ENCODE peak calls at places on chromosomes 7 and 10, in four cellular contexts. One of them, this sample, is unnamed.

GRCh38 chr7:7641129-7641663 is 644 bp downstream of the UMAD1 start:
- DNase-seq in endothelial cell: peak
- DNase-seq in HT1080: no peak
- DNase-seq in stimulated activated CD4-positive, alpha-beta T cell treated with anti-CD3 and anti-CD28 coated beads, TNF-alpha, amount 100 ng/mL, for 24 hours: no peak
- DNase-seq in this sample: peak

GRCh38 chr10:34491666-34492065 is 323.4 kb downstream of the PARD3 start:
- DNase-seq in endothelial cell: no peak
- DNase-seq in HT1080: no peak
- DNase-seq in stimulated activated CD4-positive, alpha-beta T cell treated with anti-CD3 and anti-CD28 coated beads, TNF-alpha, amount 100 ng/mL, for 24 hours: no peak
- DNase-seq in this sample: no peak

GRCh38 chr10:46220872-46221538 is 65.8 kb upstream of the ANTXRL start:
- DNase-seq in endothelial cell: no peak
- DNase-seq in HT1080: no peak
- DNase-seq in stimulated activated CD4-positive, alpha-beta T cell treated with anti-CD3 and anti-CD28 coated beads, TNF-alpha, amount 100 ng/mL, for 24 hours: no peak
- DNase-seq in this sample: no peak

GRCh38 chr10:72466018-72466417 is 111.3 kb upstream of the DNAJB12 start:
- DNase-seq in endothelial cell: no peak
- DNase-seq in HT1080: peak
- DNase-seq in stimulated activated CD4-positive, alpha-beta T cell treated with anti-CD3 and anti-CD28 coated beads, TNF-alpha, amount 100 ng/mL, for 24 hours: no peak
- DNase-seq in this sample: no peak

GRCh38 chr10:79483948-79484347 is 28.4 kb upstream of the EIF5AL1 start:
- DNase-seq in endothelial cell: no peak
- DNase-seq in HT1080: no peak
- DNase-seq in stimulated activated CD4-positive, alpha-beta T cell treated with anti-CD3 and anti-CD28 coated beads, TNF-alpha, amount 100 ng/mL, for 24 hours: no peak
- DNase-seq in this sample: no peak

GRCh38 chr10:44647473-44647872 is 262.6 kb upstream of the CXCL12 start:
- DNase-seq in endothelial cell: no peak
- DNase-seq in HT1080: no peak
- DNase-seq in stimulated activated CD4-positive, alpha-beta T cell treated with anti-CD3 and anti-CD28 coated beads, TNF-alpha, amount 100 ng/mL, for 24 hours: no peak
- DNase-seq in this sample: no peak

GRCh38 chr7:117076426-117076943 is 123.2 kb downstream of the ST7 start:
- DNase-seq in endothelial cell: no peak
- DNase-seq in HT1080: no peak
- DNase-seq in stimulated activated CD4-positive, alpha-beta T cell treated with anti-CD3 and anti-CD28 coated beads, TNF-alpha, amount 100 ng/mL, for 24 hours: no peak
- DNase-seq in this sample: no peak

GRCh38 chr10:5589963-5590511 is 65.3 kb downstream of the CALML3 start:
- DNase-seq in endothelial cell: no peak
- DNase-seq in HT1080: peak
- DNase-seq in stimulated activated CD4-positive, alpha-beta T cell treated with anti-CD3 and anti-CD28 coated beads, TNF-alpha, amount 100 ng/mL, for 24 hours: peak
- DNase-seq in this sample: no peak

GRCh38 chr10:75392271-75392670 is 9.3 kb downstream of the ZNF503 start:
- DNase-seq in endothelial cell: no peak
- DNase-seq in HT1080: no peak
- DNase-seq in stimulated activated CD4-positive, alpha-beta T cell treated with anti-CD3 and anti-CD28 coated beads, TNF-alpha, amount 100 ng/mL, for 24 hours: no peak
- DNase-seq in this sample: no peak

GRCh38 chr10:73000973-73001372 is 46.4 kb upstream of the PLA2G12B start:
- DNase-seq in endothelial cell: no peak
- DNase-seq in HT1080: no peak
- DNase-seq in stimulated activated CD4-positive, alpha-beta T cell treated with anti-CD3 and anti-CD28 coated beads, TNF-alpha, amount 100 ng/mL, for 24 hours: no peak
- DNase-seq in this sample: no peak

GRCh38 chr7:15433154-15433553 is 128.7 kb downstream of the AGMO start:
- DNase-seq in endothelial cell: no peak
- DNase-seq in HT1080: no peak
- DNase-seq in stimulated activated CD4-positive, alpha-beta T cell treated with anti-CD3 and anti-CD28 coated beads, TNF-alpha, amount 100 ng/mL, for 24 hours: no peak
- DNase-seq in this sample: no peak

GRCh38 chr10:62443866-62444265 is 69.7 kb downstream of the ZNF365 start:
- DNase-seq in endothelial cell: no peak
- DNase-seq in HT1080: no peak
- DNase-seq in stimulated activated CD4-positive, alpha-beta T cell treated with anti-CD3 and anti-CD28 coated beads, TNF-alpha, amount 100 ng/mL, for 24 hours: no peak
- DNase-seq in this sample: no peak

GRCh38 chr7:116782177-116782711 is 80.1 kb upstream of the CAPZA2 start:
- DNase-seq in endothelial cell: no peak
- DNase-seq in HT1080: no peak
- DNase-seq in stimulated activated CD4-positive, alpha-beta T cell treated with anti-CD3 and anti-CD28 coated beads, TNF-alpha, amount 100 ng/mL, for 24 hours: no peak
- DNase-seq in this sample: no peak

GRCh38 chr7:123621707-123622106 is 20.1 kb downstream of the ASB15 start:
- DNase-seq in endothelial cell: no peak
- DNase-seq in HT1080: no peak
- DNase-seq in stimulated activated CD4-positive, alpha-beta T cell treated with anti-CD3 and anti-CD28 coated beads, TNF-alpha, amount 100 ng/mL, for 24 hours: no peak
- DNase-seq in this sample: no peak

GRCh38 chr7:16465469-16466086 is at the start of gene SOSTDC1:
- DNase-seq in endothelial cell: no peak
- DNase-seq in HT1080: no peak
- DNase-seq in stimulated activated CD4-positive, alpha-beta T cell treated with anti-CD3 and anti-CD28 coated beads, TNF-alpha, amount 100 ng/mL, for 24 hours: no peak
- DNase-seq in this sample: no peak

GRCh38 chr7:116686033-116686432 is 14.0 kb downstream of the MET start:
- DNase-seq in endothelial cell: no peak
- DNase-seq in HT1080: no peak
- DNase-seq in stimulated activated CD4-positive, alpha-beta T cell treated with anti-CD3 and anti-CD28 coated beads, TNF-alpha, amount 100 ng/mL, for 24 hours: no peak
- DNase-seq in this sample: no peak

GRCh38 chr7:79988642-79989041 is 146.0 kb upstream of the GNAI1 start:
- DNase-seq in endothelial cell: no peak
- DNase-seq in HT1080: peak
- DNase-seq in stimulated activated CD4-positive, alpha-beta T cell treated with anti-CD3 and anti-CD28 coated beads, TNF-alpha, amount 100 ng/mL, for 24 hours: no peak
- DNase-seq in this sample: no peak

GRCh38 chr7:1850976-1851571 is 181.0 kb downstream of the ELFN1 start:
- DNase-seq in endothelial cell: no peak
- DNase-seq in HT1080: no peak
- DNase-seq in stimulated activated CD4-positive, alpha-beta T cell treated with anti-CD3 and anti-CD28 coated beads, TNF-alpha, amount 100 ng/mL, for 24 hours: no peak
- DNase-seq in this sample: no peak

GRCh38 chr10:94198324-94198723 is 164.4 kb downstream of the NOC3L start:
- DNase-seq in endothelial cell: no peak
- DNase-seq in HT1080: no peak
- DNase-seq in stimulated activated CD4-positive, alpha-beta T cell treated with anti-CD3 and anti-CD28 coated beads, TNF-alpha, amount 100 ng/mL, for 24 hours: no peak
- DNase-seq in this sample: no peak

GRCh38 chr7:17679427-17679826 is 260.9 kb downstream of the SNX13 start:
- DNase-seq in endothelial cell: no peak
- DNase-seq in HT1080: no peak
- DNase-seq in stimulated activated CD4-positive, alpha-beta T cell treated with anti-CD3 and anti-CD28 coated beads, TNF-alpha, amount 100 ng/mL, for 24 hours: no peak
- DNase-seq in this sample: no peak

GRCh38 chr7:38703093-38703492 is 71.9 kb upstream of the AMPH start:
- DNase-seq in endothelial cell: no peak
- DNase-seq in HT1080: no peak
- DNase-seq in stimulated activated CD4-positive, alpha-beta T cell treated with anti-CD3 and anti-CD28 coated beads, TNF-alpha, amount 100 ng/mL, for 24 hours: no peak
- DNase-seq in this sample: no peak

GRCh38 chr10:120827251-120827875 is 23.8 kb upstream of the WDR11 start:
- DNase-seq in endothelial cell: no peak
- DNase-seq in HT1080: no peak
- DNase-seq in stimulated activated CD4-positive, alpha-beta T cell treated with anti-CD3 and anti-CD28 coated beads, TNF-alpha, amount 100 ng/mL, for 24 hours: no peak
- DNase-seq in this sample: no peak

GRCh38 chr7:18570890-18571478 is 75.4 kb downstream of the HDAC9 start:
- DNase-seq in endothelial cell: no peak
- DNase-seq in HT1080: peak
- DNase-seq in stimulated activated CD4-positive, alpha-beta T cell treated with anti-CD3 and anti-CD28 coated beads, TNF-alpha, amount 100 ng/mL, for 24 hours: no peak
- DNase-seq in this sample: no peak

GRCh38 chr7:142711196-142711595 is 38.1 kb upstream of the PRSS1 start:
- DNase-seq in endothelial cell: no peak
- DNase-seq in HT1080: peak
- DNase-seq in stimulated activated CD4-positive, alpha-beta T cell treated with anti-CD3 and anti-CD28 coated beads, TNF-alpha, amount 100 ng/mL, for 24 hours: no peak
- DNase-seq in this sample: no peak

GRCh38 chr10:43105119-43105792 is 28.4 kb downstream of the RET start:
- DNase-seq in endothelial cell: peak
- DNase-seq in HT1080: peak
- DNase-seq in stimulated activated CD4-positive, alpha-beta T cell treated with anti-CD3 and anti-CD28 coated beads, TNF-alpha, amount 100 ng/mL, for 24 hours: peak
- DNase-seq in this sample: peak

GRCh38 chr10:11086177-11086576 is 68.5 kb downstream of the CELF2 start:
- DNase-seq in endothelial cell: no peak
- DNase-seq in HT1080: no peak
- DNase-seq in stimulated activated CD4-positive, alpha-beta T cell treated with anti-CD3 and anti-CD28 coated beads, TNF-alpha, amount 100 ng/mL, for 24 hours: no peak
- DNase-seq in this sample: no peak

GRCh38 chr10:128526793-128527375 is 400.7 kb upstream of the MKI67 start:
- DNase-seq in endothelial cell: no peak
- DNase-seq in HT1080: peak
- DNase-seq in stimulated activated CD4-positive, alpha-beta T cell treated with anti-CD3 and anti-CD28 coated beads, TNF-alpha, amount 100 ng/mL, for 24 hours: no peak
- DNase-seq in this sample: no peak

GRCh38 chr7:104980969-104981670 is 32.9 kb upstream of the KMT2E start:
- DNase-seq in endothelial cell: no peak
- DNase-seq in HT1080: peak
- DNase-seq in stimulated activated CD4-positive, alpha-beta T cell treated with anti-CD3 and anti-CD28 coated beads, TNF-alpha, amount 100 ng/mL, for 24 hours: no peak
- DNase-seq in this sample: peak

GRCh38 chr10:109971640-109972039 is 36.1 kb upstream of the ADD3 start:
- DNase-seq in endothelial cell: no peak
- DNase-seq in HT1080: no peak
- DNase-seq in stimulated activated CD4-positive, alpha-beta T cell treated with anti-CD3 and anti-CD28 coated beads, TNF-alpha, amount 100 ng/mL, for 24 hours: no peak
- DNase-seq in this sample: no peak

GRCh38 chr10:83346216-83346910 is 792.9 kb upstream of the GHITM start:
- DNase-seq in endothelial cell: no peak
- DNase-seq in HT1080: peak
- DNase-seq in stimulated activated CD4-positive, alpha-beta T cell treated with anti-CD3 and anti-CD28 coated beads, TNF-alpha, amount 100 ng/mL, for 24 hours: no peak
- DNase-seq in this sample: no peak

GRCh38 chr10:19930936-19931859 is 115.0 kb downstream of the PLXDC2 start:
- DNase-seq in endothelial cell: no peak
- DNase-seq in HT1080: peak
- DNase-seq in stimulated activated CD4-positive, alpha-beta T cell treated with anti-CD3 and anti-CD28 coated beads, TNF-alpha, amount 100 ng/mL, for 24 hours: no peak
- DNase-seq in this sample: no peak

GRCh38 chr10:78059916-78060315 is 26.3 kb downstream of the RPS24 start:
- DNase-seq in endothelial cell: no peak
- DNase-seq in HT1080: no peak
- DNase-seq in stimulated activated CD4-positive, alpha-beta T cell treated with anti-CD3 and anti-CD28 coated beads, TNF-alpha, amount 100 ng/mL, for 24 hours: no peak
- DNase-seq in this sample: no peak

GRCh38 chr10:71068811-71069411 is 143.5 kb upstream of the UNC5B start:
- DNase-seq in endothelial cell: no peak
- DNase-seq in HT1080: peak
- DNase-seq in stimulated activated CD4-positive, alpha-beta T cell treated with anti-CD3 and anti-CD28 coated beads, TNF-alpha, amount 100 ng/mL, for 24 hours: no peak
- DNase-seq in this sample: no peak

GRCh38 chr10:33334839-33335549 is 527 bp upstream of the NRP1 start:
- DNase-seq in endothelial cell: peak
- DNase-seq in HT1080: peak
- DNase-seq in stimulated activated CD4-positive, alpha-beta T cell treated with anti-CD3 and anti-CD28 coated beads, TNF-alpha, amount 100 ng/mL, for 24 hours: peak
- DNase-seq in this sample: peak

GRCh38 chr7:154842608-154843007 is 160.3 kb downstream of the PAXIP1 start:
- DNase-seq in endothelial cell: no peak
- DNase-seq in HT1080: no peak
- DNase-seq in stimulated activated CD4-positive, alpha-beta T cell treated with anti-CD3 and anti-CD28 coated beads, TNF-alpha, amount 100 ng/mL, for 24 hours: no peak
- DNase-seq in this sample: no peak

GRCh38 chr7:47518827-47519226 is 63.1 kb downstream of the TNS3 start:
- DNase-seq in endothelial cell: no peak
- DNase-seq in HT1080: peak
- DNase-seq in stimulated activated CD4-positive, alpha-beta T cell treated with anti-CD3 and anti-CD28 coated beads, TNF-alpha, amount 100 ng/mL, for 24 hours: no peak
- DNase-seq in this sample: no peak

GRCh38 chr7:92904292-92905131 is 68.1 kb upstream of the CDK6 start:
- DNase-seq in endothelial cell: no peak
- DNase-seq in HT1080: peak
- DNase-seq in stimulated activated CD4-positive, alpha-beta T cell treated with anti-CD3 and anti-CD28 coated beads, TNF-alpha, amount 100 ng/mL, for 24 hours: peak
- DNase-seq in this sample: peak

This sample was measured in GM13977.